ENCODE peak calls at places on chromosomes 1 and 21, in nine cellular contexts. O is testis, F is AG04450, T is OCI-LY7, C is cardiac muscle cell, K is heart left ventricle, Y is neural progenitor cell, N is body of pancreas, X is K562. S is an unnamed sample.

GRCh38 chr21:41711416-41712023 is 55.3 kb downstream of the RIPK4 start:
- DNase-seq in O (no peak), F (no peak), T (no peak), C (no peak), K (no peak), Y (no peak), N (no peak), X (no peak), S (no peak)

GRCh38 chr1:116832268-116832931 is 77.3 kb upstream of the PTGFRN start:
- DNase-seq in O (no peak), F (no peak), T (no peak), C (no peak), K (no peak), Y (peak; percentile 27), N (no peak), X (no peak), S (no peak)

GRCh38 chr1:8598060-8598724 is 219.2 kb downstream of the RERE start:
- DNase-seq in O (peak; percentile 69), F (no peak), T (no peak), C (peak; percentile 45), K (peak; percentile 42), Y (peak; percentile 23), N (peak; percentile 71), X (no peak), S (no peak)

GRCh38 chr1:236851871-236852270 is 56.8 kb downstream of the MTR start:
- DNase-seq in O (no peak), F (no peak), T (no peak), C (no peak), K (no peak), Y (no peak), N (no peak), X (no peak), S (no peak)

GRCh38 chr21:41956926-41957729 is 3.3 kb upstream of the C2CD2 start:
- DNase-seq in O (no peak), F (peak; percentile 50), T (no peak), C (peak; percentile 31), K (no peak), Y (no peak), N (peak; percentile 21), X (peak; percentile 92), S (no peak)

GRCh38 chr1:2300851-2301606 is 72.9 kb downstream of the SKI start:
- DNase-seq in O (peak; percentile 79), F (no peak), T (peak; percentile 90), C (no peak), K (peak; percentile 87), Y (no peak), N (peak; percentile 85), X (no peak), S (peak; percentile 69)

GRCh38 chr1:14842361-14842760 is 243.9 kb downstream of the KAZN start:
- DNase-seq in O (no peak), F (peak; percentile 27), T (no peak), C (no peak), K (no peak), Y (no peak), N (no peak), X (no peak), S (no peak)

GRCh38 chr1:47232187-47232874 is at the start of gene TAL1:
- DNase-seq in O (no peak), F (no peak), T (no peak), C (peak; percentile 36), K (no peak), Y (peak; percentile 66), N (no peak), X (peak; percentile 98), S (no peak)

GRCh38 chr1:12178511-12178910 is 11.7 kb downstream of the TNFRSF1B start:
- DNase-seq in O (no peak), F (no peak), T (no peak), C (no peak), K (no peak), Y (no peak), N (no peak), X (no peak), S (no peak)

GRCh38 chr1:62426238-62426637 is 10.6 kb upstream of the USP1 start:
- DNase-seq in O (no peak), F (no peak), T (no peak), C (no peak), K (no peak), Y (no peak), N (no peak), X (no peak), S (no peak)

GRCh38 chr21:39908265-39908923 is 41.2 kb downstream of the PCP4 start:
- DNase-seq in O (no peak), F (no peak), T (no peak), C (no peak), K (no peak), Y (peak; percentile 27), N (no peak), X (peak; percentile 16), S (no peak)

GRCh38 chr1:6519935-6520621 is 28.6 kb upstream of the PLEKHG5 start:
- DNase-seq in O (peak; percentile 72), F (peak; percentile 46), T (no peak), C (peak; percentile 76), K (no peak), Y (peak; percentile 91), N (peak; percentile 32), X (peak; percentile 56), S (no peak)

GRCh38 chr1:3690282-3691065 is 38.2 kb downstream of the TP73 start:
- DNase-seq in O (no peak), F (no peak), T (no peak), C (no peak), K (no peak), Y (no peak), N (no peak), X (no peak), S (no peak)

GRCh38 chr1:51058863-51059262 is 43.2 kb upstream of the C1orf185 start:
- DNase-seq in O (no peak), F (no peak), T (peak; percentile 33), C (no peak), K (no peak), Y (peak; percentile 44), N (no peak), X (peak; percentile 50), S (no peak)

GRCh38 chr1:147599362-147600118 is 58.2 kb downstream of the BCL9 start:
- DNase-seq in O (peak; percentile 98), F (peak; percentile 91), T (peak; percentile 94), C (peak; percentile 99), K (peak; percentile 98), Y (peak; percentile 99), N (peak; percentile 98), X (peak; percentile 93), S (peak; percentile 98)

GRCh38 chr1:162003825-162004205 is 19.9 kb downstream of the OLFML2B start:
- DNase-seq in O (no peak), F (peak; percentile 61), T (no peak), C (no peak), K (peak; percentile 39), Y (no peak), N (peak; percentile 60), X (no peak), S (no peak)

GRCh38 chr1:154716614-154717372 is 108.8 kb upstream of the ADAR start:
- DNase-seq in O (no peak), F (no peak), T (no peak), C (no peak), K (no peak), Y (no peak), N (no peak), X (no peak), S (no peak)
- TF ChIP-seq CTCF in O (no peak), F (no peak), T (no peak), C (no peak), K (no peak), Y (no peak), N (no peak), X (no peak), S (no peak)

GRCh38 chr1:207088731-207089626 is at the start of gene C4BPB:
- DNase-seq in O (no peak), F (no peak), T (no peak), C (no peak), K (no peak), Y (peak; percentile 9), N (peak; percentile 79), X (no peak), S (no peak)
- H3K4me3 ChIP-seq in O (no peak within 1 kb of the TSS), F (no peak within 1 kb of the TSS), T (no peak within 1 kb of the TSS), C (no peak within 1 kb of the TSS), K (no peak within 1 kb of the TSS), Y (no peak within 1 kb of the TSS), N (no peak within 1 kb of the TSS), X (no peak within 1 kb of the TSS), S (no peak within 1 kb of the TSS)

DNA sequence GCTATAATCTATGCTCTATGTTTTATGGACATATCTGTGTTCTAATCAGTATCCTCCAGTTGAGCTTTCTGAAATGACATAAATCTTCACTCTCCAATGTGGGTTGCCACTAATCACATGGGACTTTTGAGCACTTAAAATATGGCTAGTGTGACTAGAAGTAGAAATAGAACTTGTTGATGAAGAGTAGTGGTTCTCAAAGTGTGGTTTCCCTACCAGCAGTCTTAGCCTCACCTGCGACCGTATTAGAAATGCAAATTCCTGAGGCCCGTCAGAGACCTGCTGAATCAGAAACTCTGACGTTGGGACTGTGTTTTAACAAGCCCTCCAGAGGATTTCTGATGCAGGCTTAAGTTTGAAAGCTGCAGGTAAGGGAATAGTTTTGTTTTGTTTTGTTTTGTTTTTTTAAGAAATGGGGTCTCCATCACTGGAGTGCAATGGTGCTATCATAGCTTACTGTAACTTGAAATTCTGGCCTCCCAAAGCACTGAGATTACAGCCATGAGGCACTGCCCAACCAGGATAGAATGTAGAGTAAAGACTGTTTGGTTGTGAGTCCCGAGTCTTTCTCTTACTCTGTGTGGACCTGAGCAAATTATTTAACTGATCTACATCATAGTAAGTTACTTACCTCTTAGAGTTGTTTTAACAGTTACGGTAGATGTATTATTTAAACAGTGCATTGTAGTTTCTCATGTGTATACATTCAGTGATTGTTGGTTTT is 21.7 kb downstream of the GLRX2 start:
- DNase-seq in O (no peak), F (no peak), T (no peak), C (no peak), K (no peak), Y (no peak), N (no peak), X (no peak), S (no peak)
- H3K27ac ChIP-seq in O (no peak overlapping the region), F (no peak overlapping the region), T (no peak overlapping the region), C (no peak overlapping the region), K (no peak overlapping the region), Y (no peak overlapping the region), N (no peak overlapping the region), X (no peak overlapping the region), S (no peak overlapping the region)

DNA sequence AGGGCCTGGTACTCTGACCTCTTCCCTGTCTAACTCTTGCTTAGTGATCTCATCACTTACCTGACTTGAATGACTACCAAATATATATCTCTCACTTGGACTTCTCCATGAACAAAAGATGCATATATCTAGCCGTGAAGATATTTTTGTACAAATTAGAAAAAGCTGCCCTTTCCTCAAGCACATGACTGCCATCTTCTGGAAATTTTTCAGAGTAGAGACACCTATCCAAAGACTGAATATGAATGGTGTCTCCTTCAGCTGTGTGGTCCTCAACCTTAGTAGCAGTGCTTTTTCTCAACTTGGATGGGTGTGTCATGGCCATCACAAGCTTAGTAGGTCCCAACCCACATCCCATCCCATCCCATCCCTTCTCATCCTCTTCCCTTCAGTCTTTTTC is 142.3 kb downstream of the DNM3 start:
- DNase-seq in O (no peak), F (no peak), T (peak; percentile 1), C (no peak), K (no peak), Y (no peak), N (no peak), X (peak; percentile 7), S (no peak)
- TF ChIP-seq CTCF in O (no peak), F (peak; percentile 43), T (peak; percentile 50), C (peak; percentile 45), K (no peak), Y (no peak), N (no peak), X (peak; percentile 9), S (no peak)

S was measured in lung.